ENCODE peak calls at places on chromosomes 5 and 9, in four cellular contexts. C is epithelial cell of proximal tubule, Y is fibroblast of lung, V is AG04450. F is an unnamed sample.

GRCh38 chr5:36396640-36397039 is 94.9 kb upstream of the RANBP3L start:
- DNase-seq in C (no peak), Y (peak), V (no peak), F (no peak)

GRCh38 chr5:154320209-154320608 is 125.6 kb upstream of the SAP30L start:
- DNase-seq in Y (no peak), C (no peak), V (no peak), F (no peak)

GRCh38 chr9:134681061-134681661 is 39.6 kb downstream of the COL5A1 start:
- DNase-seq in V (no peak), Y (peak), C (no peak), F (no peak)

GRCh38 chr9:91212592-91213243 is 149.0 kb downstream of the AUH start:
- DNase-seq in C (no peak), V (no peak), Y (no peak), F (no peak)

GRCh38 chr9:110207071-110207923 is 662 bp downstream of the C9orf152 start:
- DNase-seq in C (no peak), V (no peak), Y (no peak), F (no peak)

GRCh38 chr9:103397868-103398600 is 402.9 kb downstream of the CYLC2 start:
- DNase-seq in C (peak), V (no peak), Y (no peak), F (peak)

GRCh38 chr5:148268556-148268955 is at the start of gene SPINK13:
- DNase-seq in C (peak), Y (peak), V (no peak), F (peak)

GRCh38 chr9:136694163-136694864 is 7.1 kb upstream of the AGPAT2 start:
- DNase-seq in Y (peak), C (no peak), V (no peak), F (no peak)

GRCh38 chr9:82681809-82682208 is 381.1 kb downstream of the RASEF start:
- DNase-seq in C (no peak), V (no peak), Y (no peak), F (no peak)

GRCh38 chr9:91720313-91720712 is 229.7 kb downstream of the ROR2 start:
- DNase-seq in C (no peak), V (no peak), Y (peak), F (no peak)

GRCh38 chr5:130135506-130135905 is 231.2 kb downstream of the CHSY3 start:
- DNase-seq in Y (peak), C (peak), V (no peak), F (no peak)

GRCh38 chr5:77353251-77353650 is 138.9 kb downstream of the WDR41 start:
- DNase-seq in Y (no peak), V (no peak), C (no peak), F (no peak)

GRCh38 chr5:43017438-43017820 is 22.7 kb downstream of the ANXA2R start:
- DNase-seq in Y (peak), V (no peak), C (no peak), F (no peak)

GRCh38 chr9:100411472-100412270 is 15.3 kb upstream of the MSANTD3 start:
- DNase-seq in V (peak), Y (peak), C (peak), F (peak)

GRCh38 chr5:142749321-142749720 is 20.9 kb upstream of the ARHGAP26 start:
- DNase-seq in C (no peak), Y (peak), V (peak), F (no peak)

GRCh38 chr5:162068412-162068811 is 839 bp downstream of the GABRG2 start:
- DNase-seq in C (no peak), V (no peak), Y (no peak), F (peak)

GRCh38 chr5:42715791-42716190 is 40.8 kb upstream of the CCDC152 start:
- DNase-seq in V (no peak), Y (peak), C (no peak), F (no peak)

GRCh38 chr9:107286057-107286456 is 3.0 kb downstream of the RAD23B start:
- DNase-seq in C (no peak), V (no peak), Y (peak), F (no peak)

GRCh38 chr5:113204525-113205161 is 228.0 kb downstream of the DCP2 start:
- DNase-seq in C (no peak), Y (peak), V (no peak), F (no peak)

GRCh38 chr5:57176350-57176857 is 2.5 kb downstream of the GPBP1 start:
- DNase-seq in V (no peak), C (no peak), Y (peak), F (peak)

GRCh38 chr9:129722913-129723312 is 29.9 kb downstream of the PTGES start:
- DNase-seq in C (no peak), V (no peak), Y (no peak), F (no peak)

GRCh38 chr9:87863882-87864465 is 18.7 kb upstream of the SPATA31E1 start:
- DNase-seq in Y (no peak), C (no peak), V (no peak), F (no peak)

GRCh38 chr5:36152324-36153298 is 700 bp downstream of the SKP2 start:
- DNase-seq in Y (peak), V (no peak), C (no peak), F (no peak)

GRCh38 chr9:70534471-70534870 is 120.0 kb upstream of the KLF9 start:
- DNase-seq in C (no peak), V (no peak), Y (peak), F (no peak)

GRCh38 chr9:74555015-74555414 is 57.9 kb downstream of the RORB start:
- DNase-seq in V (no peak), C (no peak), Y (no peak), F (peak)

GRCh38 chr9:6869081-6869948 is 111.5 kb downstream of the KDM4C start:
- DNase-seq in C (no peak), Y (no peak), V (no peak), F (peak)

GRCh38 chr9:2819165-2819564 is 24.7 kb downstream of the PUM3 start:
- DNase-seq in C (no peak), Y (no peak), V (no peak), F (no peak)

GRCh38 chr9:4741365-4742031 is 496 bp upstream of the AK3 start:
- DNase-seq in Y (peak), V (no peak), C (no peak), F (no peak)
- TF ChIP-seq CTCF in Y (no peak), V (no peak), C (no peak), F (no peak)

DNA sequence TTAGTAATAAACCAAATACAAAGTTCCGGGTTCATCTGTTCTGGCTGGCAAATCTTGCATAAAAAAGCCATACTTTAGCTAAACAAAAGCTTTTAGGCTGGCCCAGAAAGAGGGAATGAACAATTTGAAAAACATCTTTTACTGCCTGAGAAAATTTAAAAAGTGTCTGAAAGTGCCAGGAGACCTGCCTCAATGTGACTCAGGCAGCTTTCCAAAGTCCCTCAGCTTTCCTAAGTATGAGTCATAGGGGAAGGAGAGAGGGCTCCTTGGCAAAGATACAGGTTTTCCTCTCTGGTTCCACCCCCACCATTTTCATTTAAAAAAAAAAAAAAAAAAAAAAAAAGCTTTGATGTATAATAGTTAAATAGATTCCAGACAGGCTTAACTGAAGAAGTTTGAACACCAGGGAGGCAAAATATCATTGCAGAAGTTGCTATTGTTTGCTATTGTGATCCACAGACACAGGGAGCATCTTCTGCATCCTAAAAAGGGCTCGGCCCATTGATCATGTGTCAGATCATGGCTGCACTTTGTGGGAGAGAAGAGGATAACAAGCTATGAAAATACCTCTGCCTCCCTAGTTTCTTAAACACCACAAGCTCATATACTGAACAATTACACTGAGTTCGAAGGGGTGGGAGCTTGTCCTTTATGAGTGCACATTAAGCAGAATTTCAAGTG is 71.5 kb downstream of the MRPS27 start:
- DNase-seq in V (no peak), Y (peak), C (peak), F (peak)
- H3K4me3 ChIP-seq in V (no peak), Y (no peak), C (no peak), F (peak)

DNA sequence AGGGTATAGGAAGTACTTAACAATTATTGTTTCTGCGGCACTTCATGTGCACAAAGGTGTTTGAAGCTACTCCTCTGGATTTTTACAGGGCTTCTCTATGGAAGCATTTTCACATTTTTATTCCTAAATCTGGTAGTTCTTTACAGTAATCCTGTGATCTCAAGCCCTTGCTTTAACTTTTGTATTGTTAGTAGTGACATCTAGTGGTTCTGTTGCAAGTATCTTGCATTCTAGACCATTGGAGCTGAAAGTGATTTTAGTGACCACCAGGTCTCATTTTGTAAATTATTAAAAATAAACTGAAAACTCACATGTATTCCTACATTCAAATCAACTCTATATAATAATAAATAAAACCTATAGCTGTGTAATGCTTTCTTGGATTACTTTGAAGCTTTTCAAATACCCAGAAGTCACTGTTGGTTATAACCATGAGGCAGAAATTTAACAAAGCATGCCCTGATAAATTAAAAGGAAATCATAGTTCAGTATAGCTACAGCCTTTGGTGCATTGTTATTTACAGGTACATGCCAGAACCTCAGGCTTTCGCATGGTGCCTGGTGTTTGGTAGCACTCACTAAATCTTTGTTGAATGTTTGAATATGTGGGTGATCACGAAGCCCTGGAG is 18.9 kb downstream of the RPS23 start:
- DNase-seq in Y (peak), C (no peak), V (peak), F (peak)
- TF ChIP-seq CTCF in Y (peak), C (peak), V (peak), F (peak)

GRCh38 chr5:176366575-176366894 is 1.2 kb downstream of the ARL10 start:
- DNase-seq in C (no peak), Y (no peak), V (no peak), F (no peak)
- H3K4me3 ChIP-seq in C (peak), Y (peak), V (peak), F (peak)

DNA sequence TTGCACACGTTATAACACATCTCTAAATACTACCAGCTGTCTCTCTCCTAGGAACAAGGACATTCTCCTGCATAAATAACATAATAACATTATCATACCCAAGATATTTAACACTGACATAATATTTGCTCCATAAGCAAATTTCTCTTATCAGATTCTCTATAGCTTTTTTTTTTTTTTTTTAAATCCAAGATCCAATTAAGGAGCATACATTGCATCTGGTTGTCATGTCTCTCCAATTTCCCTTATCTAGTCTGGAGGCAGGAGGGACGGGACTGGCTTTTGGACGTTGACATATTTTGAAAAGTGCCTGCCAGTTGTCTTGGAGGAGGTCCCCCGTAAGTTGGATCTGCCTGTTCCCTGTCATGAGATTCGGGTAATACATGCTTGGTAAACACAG is 76.6 kb downstream of the RAPGEF1 start:
- DNase-seq in V (no peak), Y (no peak), C (no peak), F (no peak)
- TF ChIP-seq CTCF in V (no peak), Y (no peak), C (no peak), F (no peak)